ENCODE peak calls at places on chromosomes 5 and 9, in four cellular contexts. F is pancreas, V is IMR-90, B is mucosa of descending colon. G is an unnamed sample.

GRCh38 chr9:137423810-137424291 is 658 bp downstream of the NOXA1 start:
- DNase-seq in F (no peak), V (no peak), B (peak; percentile 81), G (no peak)

GRCh38 chr5:136021016-136021405 is 7.8 kb upstream of the TGFBI start:
- DNase-seq in F (no peak), V (peak; percentile 78), B (no peak), G (peak; percentile 66)

GRCh38 chr5:32100230-32100629 is 73.9 kb downstream of the GOLPH3 start:
- DNase-seq in F (no peak), V (no peak), B (no peak), G (no peak)

GRCh38 chr5:150075233-150075632 is 11.1 kb downstream of the CSF1R start:
- DNase-seq in F (no peak), V (no peak), B (no peak), G (no peak)

GRCh38 chr9:134601764-134602163 is 39.8 kb upstream of the COL5A1 start:
- DNase-seq in F (no peak), V (peak; percentile 67), B (no peak), G (peak; percentile 59)

GRCh38 chr9:121328476-121328875 is 41.6 kb downstream of the STOM start:
- DNase-seq in F (no peak), V (no peak), B (no peak), G (no peak)

GRCh38 chr5:80231243-80231642 is 24.6 kb downstream of the SERINC5 start:
- DNase-seq in F (no peak), V (peak; percentile 90), B (no peak), G (peak; percentile 46)

GRCh38 chr9:136399176-136400037 is 563 bp downstream of the SNAPC4 start:
- DNase-seq in F (no peak), V (no peak), B (peak; percentile 52), G (peak; percentile 28)

GRCh38 chr9:134325813-134326753 is at the start of gene RXRA:
- DNase-seq in F (peak; percentile 81), V (peak; percentile 80), B (peak; percentile 91), G (peak; percentile 87)

GRCh38 chr5:36090033-36090432 is 23.4 kb upstream of the UGT3A2 start:
- DNase-seq in F (no peak), V (peak; percentile 17), B (no peak), G (peak; percentile 57)

GRCh38 chr5:180618830-180619562 is 27.7 kb upstream of the SCGB3A1 start:
- DNase-seq in F (no peak), V (peak; percentile 47), B (no peak), G (peak; percentile 63)

GRCh38 chr5:142974449-142974848 is 204.3 kb downstream of the ARHGAP26 start:
- DNase-seq in F (no peak), V (no peak), B (no peak), G (peak; percentile 15)

GRCh38 chr9:107994638-107995037 is 505.1 kb upstream of the KLF4 start:
- DNase-seq in F (no peak), V (no peak), B (no peak), G (no peak)

GRCh38 chr9:124855944-124856773 is 2.9 kb downstream of the WDR38 start:
- DNase-seq in F (no peak), V (no peak), B (no peak), G (peak; percentile 31)

GRCh38 chr9:35229066-35229778 is 67.4 kb downstream of the UNC13B start:
- DNase-seq in F (no peak), V (no peak), B (no peak), G (no peak)

GRCh38 chr9:117073539-117074336 is 341.1 kb downstream of the ASTN2 start:
- DNase-seq in F (no peak), V (no peak), B (no peak), G (peak; percentile 57)

GRCh38 chr9:130337318-130337717 is 71.8 kb downstream of the HMCN2 start:
- DNase-seq in F (no peak), V (no peak), B (no peak), G (no peak)

GRCh38 chr5:139215176-139215975 is 17.2 kb upstream of the SIL1 start:
- DNase-seq in F (no peak), V (no peak), B (no peak), G (peak; percentile 28)

GRCh38 chr9:90774682-90775081 is 26.9 kb upstream of the SYK start:
- DNase-seq in F (no peak), V (no peak), B (no peak), G (no peak)
- TF ChIP-seq CTCF in F (no peak), V (no peak), B (no peak), G (no peak)

GRCh38 chr5:174071484-174071883 is 26.0 kb downstream of the NSG2 start:
- DNase-seq in F (no peak), V (no peak), B (no peak), G (no peak)
- H3K4me3 ChIP-seq in F (no peak overlapping the region), V (no peak overlapping the region), B (no peak overlapping the region), G (no peak overlapping the region)

DNA sequence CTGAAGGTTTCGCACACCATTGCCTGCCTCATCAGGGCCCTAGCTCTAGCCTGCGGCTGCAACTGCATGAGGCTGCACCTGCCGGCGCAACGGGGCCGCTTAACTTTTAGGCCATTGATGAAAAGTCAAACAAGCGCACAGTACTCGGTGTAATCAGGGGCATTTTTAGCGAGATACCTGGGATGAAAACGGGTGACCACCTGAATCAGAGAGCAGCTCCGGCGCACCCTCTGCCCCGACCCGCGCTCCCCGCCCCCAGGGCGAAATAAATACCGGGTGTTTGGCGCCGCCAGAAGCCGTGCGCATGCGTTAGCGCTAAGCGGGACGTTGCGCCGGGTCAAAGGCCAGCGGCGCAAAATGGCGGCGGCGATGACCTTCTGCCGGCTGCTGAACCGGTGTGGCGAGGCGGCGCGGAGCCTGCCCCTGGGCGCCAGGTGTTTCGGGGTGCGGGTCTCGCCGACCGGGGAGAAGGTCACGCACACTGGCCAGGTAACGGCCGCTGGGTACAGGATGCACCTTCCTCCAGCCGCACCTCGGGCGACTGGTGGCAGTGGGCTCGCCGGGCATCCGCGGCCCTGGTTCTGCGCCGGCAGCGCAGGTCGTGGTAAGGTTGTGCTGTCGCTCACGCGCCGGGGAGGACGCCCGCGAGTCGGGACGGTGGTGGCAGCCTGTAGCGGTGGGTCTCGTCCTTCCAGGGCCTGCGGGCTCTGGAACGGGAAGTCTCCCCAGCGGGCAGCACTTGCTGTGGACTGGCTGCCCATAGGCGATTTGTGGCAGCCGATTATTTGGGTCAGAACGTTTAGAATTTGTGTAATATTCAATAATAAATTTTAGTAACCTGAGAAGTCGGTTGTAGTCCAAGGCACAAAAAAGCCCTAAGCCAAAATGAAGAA is at the start of gene NDUFS6:
- DNase-seq in F (peak; percentile 76), V (peak; percentile 55), B (peak; percentile 90), G (peak; percentile 63)
- TF ChIP-seq CTCF in F (no peak), V (no peak), B (no peak), G (no peak)

GRCh38 chr5:54985301-54986268 is at the start of gene ESM1:
- DNase-seq in F (no peak), V (peak; percentile 87), B (no peak), G (peak; percentile 68)

GRCh38 chr5:54986269-54986654 is 869 bp upstream of the ESM1 start:
- DNase-seq in F (no peak), V (no peak), B (no peak), G (no peak)

DNA sequence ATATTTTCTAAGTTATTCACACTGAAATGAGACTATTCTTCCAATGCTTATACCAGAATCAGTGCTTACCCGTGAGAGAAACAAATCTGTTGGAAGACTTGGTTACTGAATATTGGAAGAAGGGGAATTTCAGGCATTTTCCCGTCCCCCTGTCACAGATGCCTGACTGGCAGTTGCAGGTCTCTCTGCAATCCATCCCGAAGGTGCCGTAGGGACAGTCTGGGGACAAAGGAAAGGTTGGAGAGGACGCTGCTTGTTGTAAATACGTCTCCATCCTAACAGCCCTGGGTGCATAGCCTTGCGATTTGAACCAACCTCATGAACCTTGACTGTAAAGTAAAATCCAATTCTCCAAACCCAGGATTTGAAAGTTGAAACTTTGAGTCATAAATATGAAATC is 3.5 kb downstream of the ESM1 start:
- DNase-seq in F (no peak), V (no peak), B (no peak), G (no peak)
- H3K4me3 ChIP-seq in F (no peak overlapping the region), V (no peak overlapping the region), B (no peak overlapping the region), G (no peak overlapping the region)

GRCh38 chr9:73269430-73270101 is 117.9 kb downstream of the ANXA1 start:
- DNase-seq in F (no peak), V (peak; percentile 2), B (no peak), G (peak; percentile 83)
- TF ChIP-seq CTCF in F (no peak), V (peak; percentile 22), B (no peak), G (peak; percentile 52)

GRCh38 chr5:69431424-69432303 is 16.7 kb downstream of the MARVELD2 start:
- DNase-seq in F (no peak), V (no peak), B (no peak), G (no peak)

GRCh38 chr5:69432412-69433206 is 17.7 kb downstream of the MARVELD2 start:
- DNase-seq in F (no peak), V (no peak), B (no peak), G (no peak)
- H3K4me3 ChIP-seq in F (no peak overlapping the region), V (no peak overlapping the region), B (no peak overlapping the region), G (no peak overlapping the region)

DNA sequence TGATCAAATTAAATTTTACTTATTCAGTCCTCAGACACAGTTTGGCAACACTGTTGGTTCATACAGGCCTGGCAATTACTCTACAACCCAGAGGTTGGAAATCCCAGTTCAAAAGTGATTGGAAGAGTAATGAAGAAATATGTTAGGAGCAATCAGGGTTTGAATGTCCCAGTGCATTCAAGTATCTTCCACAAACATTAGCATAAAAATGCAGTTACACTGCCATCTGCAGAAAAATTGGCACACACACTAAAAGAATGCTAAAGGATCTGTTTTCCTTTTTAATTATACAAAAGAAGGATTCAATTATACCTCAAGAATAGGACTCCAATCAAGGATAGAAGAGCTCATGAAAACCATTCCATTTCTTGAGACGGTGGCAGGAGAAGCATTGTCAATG is 130.2 kb downstream of the DNAH5 start:
- DNase-seq in F (no peak), V (peak; percentile 20), B (no peak), G (no peak)
- TF ChIP-seq CTCF in F (no peak), V (peak; percentile 47), B (no peak), G (no peak)

DNA sequence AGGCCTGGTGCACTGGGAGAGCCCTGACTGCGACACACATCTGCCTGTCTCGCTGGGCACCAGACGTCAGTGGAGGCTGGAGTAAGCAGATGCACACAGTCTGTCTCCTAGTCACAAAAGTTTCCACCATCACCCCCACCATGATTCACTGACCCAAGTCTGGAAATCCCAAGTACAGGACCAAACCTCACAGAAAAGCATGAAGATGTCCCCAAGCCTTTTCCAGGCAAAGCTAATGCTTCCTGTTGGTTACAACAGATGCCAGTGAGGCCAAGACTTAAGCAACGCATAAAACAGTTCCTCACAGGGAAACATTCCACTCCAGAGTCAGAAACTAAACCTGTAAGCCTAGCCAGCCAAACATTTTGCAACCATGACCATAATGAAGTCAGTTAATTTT is 259.3 kb upstream of the SLC30A5 start:
- DNase-seq in F (no peak), V (no peak), B (no peak), G (no peak)
- H3K4me3 ChIP-seq in F (no peak overlapping the region), V (no peak overlapping the region), B (no peak overlapping the region), G (no peak overlapping the region)